ENCODE peak calls at places on chromosomes 16 and 17, in six cellular contexts. One of them, this sample, is unnamed.

GRCh38 chr17:42850964-42851363 is at the start of gene AOC3:
- DNase-seq in AG04450: no peak
- DNase-seq in CD4-positive, alpha-beta T cell: no peak
- DNase-seq in OCI-LY7: no peak
- DNase-seq in dermis microvascular lymphatic vessel endothelial cell: no peak
- DNase-seq in hypothalamus: no peak
- DNase-seq in this sample: no peak

GRCh38 chr16:68389006-68389405 is 59.3 kb downstream of the SMPD3 start:
- DNase-seq in OCI-LY7: no peak
- DNase-seq in hypothalamus: no peak
- DNase-seq in CD4-positive, alpha-beta T cell: no peak
- DNase-seq in dermis microvascular lymphatic vessel endothelial cell: no peak
- DNase-seq in AG04450: no peak
- DNase-seq in this sample: no peak

GRCh38 chr17:77132411-77133086 is 8.2 kb upstream of the SEC14L1 start:
- DNase-seq in AG04450: no peak
- DNase-seq in hypothalamus: no peak
- DNase-seq in dermis microvascular lymphatic vessel endothelial cell: no peak
- DNase-seq in OCI-LY7: no peak
- DNase-seq in CD4-positive, alpha-beta T cell: no peak
- DNase-seq in this sample: no peak

GRCh38 chr16:47939690-47940089 is 216.1 kb downstream of the ABCC12 start:
- DNase-seq in OCI-LY7: no peak
- DNase-seq in CD4-positive, alpha-beta T cell: no peak
- DNase-seq in hypothalamus: no peak
- DNase-seq in dermis microvascular lymphatic vessel endothelial cell: no peak
- DNase-seq in AG04450: no peak
- DNase-seq in this sample: no peak

GRCh38 chr17:17567114-17567513 is 24.4 kb downstream of the PEMT start:
- DNase-seq in dermis microvascular lymphatic vessel endothelial cell: no peak
- DNase-seq in hypothalamus: no peak
- DNase-seq in AG04450: no peak
- DNase-seq in OCI-LY7: no peak
- DNase-seq in CD4-positive, alpha-beta T cell: no peak
- DNase-seq in this sample: no peak

GRCh38 chr16:53784312-53784711 is 80.4 kb downstream of the FTO start:
- DNase-seq in hypothalamus: no peak
- DNase-seq in CD4-positive, alpha-beta T cell: no peak
- DNase-seq in dermis microvascular lymphatic vessel endothelial cell: no peak
- DNase-seq in OCI-LY7: no peak
- DNase-seq in AG04450: no peak
- DNase-seq in this sample: no peak

GRCh38 chr17:55161935-55162555 is 102.7 kb upstream of the HLF start:
- DNase-seq in OCI-LY7: no peak
- DNase-seq in AG04450: peak; percentile 42
- DNase-seq in dermis microvascular lymphatic vessel endothelial cell: peak; percentile 56
- DNase-seq in hypothalamus: no peak
- DNase-seq in CD4-positive, alpha-beta T cell: no peak
- DNase-seq in this sample: peak; percentile 54

GRCh38 chr16:5054876-5055865 is 10.6 kb downstream of the C16orf89 start:
- DNase-seq in CD4-positive, alpha-beta T cell: no peak
- DNase-seq in dermis microvascular lymphatic vessel endothelial cell: no peak
- DNase-seq in AG04450: no peak
- DNase-seq in hypothalamus: no peak
- DNase-seq in OCI-LY7: no peak
- DNase-seq in this sample: no peak

GRCh38 chr16:379183-379960 is 2.4 kb downstream of the PGAP6 start:
- DNase-seq in dermis microvascular lymphatic vessel endothelial cell: no peak
- DNase-seq in CD4-positive, alpha-beta T cell: no peak
- DNase-seq in AG04450: no peak
- DNase-seq in hypothalamus: no peak
- DNase-seq in OCI-LY7: no peak
- DNase-seq in this sample: no peak

GRCh38 chr16:57285379-57285778 is 907 bp upstream of the PLLP start:
- DNase-seq in CD4-positive, alpha-beta T cell: no peak
- DNase-seq in AG04450: no peak
- DNase-seq in dermis microvascular lymphatic vessel endothelial cell: no peak
- DNase-seq in OCI-LY7: no peak
- DNase-seq in hypothalamus: no peak
- DNase-seq in this sample: no peak

GRCh38 chr17:74274060-74274702 is at the start of gene DNAI2:
- DNase-seq in hypothalamus: no peak
- DNase-seq in dermis microvascular lymphatic vessel endothelial cell: no peak
- DNase-seq in CD4-positive, alpha-beta T cell: peak; percentile 29
- DNase-seq in OCI-LY7: no peak
- DNase-seq in AG04450: no peak
- DNase-seq in this sample: no peak

GRCh38 chr16:57224651-57225335 is 20.3 kb upstream of the ARL2BP start:
- DNase-seq in dermis microvascular lymphatic vessel endothelial cell: no peak
- DNase-seq in hypothalamus: no peak
- DNase-seq in AG04450: no peak
- DNase-seq in CD4-positive, alpha-beta T cell: no peak
- DNase-seq in OCI-LY7: no peak
- DNase-seq in this sample: no peak

GRCh38 chr16:69486272-69486671 is 61.9 kb downstream of the CYB5B start:
- DNase-seq in dermis microvascular lymphatic vessel endothelial cell: no peak
- DNase-seq in CD4-positive, alpha-beta T cell: no peak
- DNase-seq in AG04450: no peak
- DNase-seq in OCI-LY7: no peak
- DNase-seq in hypothalamus: no peak
- DNase-seq in this sample: no peak

GRCh38 chr17:78026381-78026780 is 67.9 kb downstream of the TNRC6C start:
- DNase-seq in hypothalamus: no peak
- DNase-seq in OCI-LY7: no peak
- DNase-seq in CD4-positive, alpha-beta T cell: no peak
- DNase-seq in AG04450: no peak
- DNase-seq in dermis microvascular lymphatic vessel endothelial cell: no peak
- DNase-seq in this sample: peak; percentile 40

GRCh38 chr17:78379134-78379497 is 667 bp downstream of the PGS1 start:
- DNase-seq in CD4-positive, alpha-beta T cell: no peak
- DNase-seq in OCI-LY7: peak; percentile 33
- DNase-seq in AG04450: peak; percentile 65
- DNase-seq in hypothalamus: no peak
- DNase-seq in dermis microvascular lymphatic vessel endothelial cell: peak; percentile 99
- DNase-seq in this sample: peak; percentile 58

This sample was measured in GM03348.